ENCODE peak calls at places on chromosome 10, in eight cellular contexts. U is HCT116, S is neural progenitor cell, V is upper lobe of right lung, A is stomach, O is vagina, P is prostate gland, E is ovary. Z is an unnamed sample.

GRCh38 chr10:16756561-16757221 is 60.5 kb downstream of the RSU1 start:
- DNase-seq in V (no peak), E (no peak), P (no peak), S (no peak), U (no peak), A (no peak), O (no peak), Z (no peak)

GRCh38 chr10:129643266-129643665 is 176.2 kb downstream of the MGMT start:
- DNase-seq in S (no peak), E (no peak), P (no peak), A (no peak), V (no peak), U (no peak), O (no peak), Z (no peak)

GRCh38 chr10:73585223-73585784 is 5.8 kb downstream of the USP54 start:
- DNase-seq in E (no peak), V (no peak), O (no peak), U (no peak), A (no peak), P (no peak), S (no peak), Z (no peak)

GRCh38 chr10:133010095-133010837 is 67.9 kb upstream of the CFAP46 start:
- DNase-seq in O (no peak), A (no peak), V (no peak), U (no peak), E (no peak), S (no peak), P (no peak), Z (no peak)

GRCh38 chr10:27620425-27621397 is 116.6 kb downstream of the RAB18 start:
- DNase-seq in V (no peak), U (no peak), P (no peak), A (no peak), S (no peak), E (peak; percentile 44), O (peak; percentile 84), Z (no peak)

GRCh38 chr10:116787893-116788665 is 45.7 kb upstream of the HSPA12A start:
- DNase-seq in O (no peak), P (peak; percentile 53), S (peak; percentile 89), U (peak; percentile 58), V (peak; percentile 84), A (peak; percentile 74), E (peak; percentile 90), Z (peak; percentile 86)

GRCh38 chr10:129891806-129892205 is 72.3 kb downstream of the EBF3 start:
- DNase-seq in O (no peak), V (no peak), S (no peak), P (no peak), E (no peak), U (no peak), A (no peak), Z (peak; percentile 30)

GRCh38 chr10:18294633-18295032 is 154.4 kb downstream of the CACNB2 start:
- DNase-seq in E (no peak), O (no peak), S (no peak), A (no peak), V (no peak), U (no peak), P (no peak), Z (no peak)

GRCh38 chr10:48457949-48458661 is 146.8 kb downstream of the ARHGAP22 start:
- DNase-seq in O (peak; percentile 79), V (peak; percentile 48), P (no peak), S (no peak), A (peak; percentile 13), E (no peak), U (no peak), Z (no peak)

GRCh38 chr10:3676564-3676963 is 108.4 kb downstream of the KLF6 start:
- DNase-seq in P (no peak), O (no peak), U (no peak), S (no peak), E (no peak), A (no peak), V (no peak), Z (no peak)

GRCh38 chr10:52682766-52683165 is 89.8 kb downstream of the MBL2 start:
- DNase-seq in A (no peak), E (no peak), U (no peak), P (peak; percentile 14), S (no peak), O (no peak), V (no peak), Z (peak; percentile 20)

GRCh38 chr10:29646960-29647431 is 12.2 kb upstream of the SVIL start:
- DNase-seq in O (no peak), S (no peak), V (no peak), U (no peak), E (no peak), A (no peak), P (no peak), Z (no peak)

GRCh38 chr10:73889014-73889413 is 14.7 kb upstream of the CAMK2G start:
- DNase-seq in P (peak; percentile 90), A (peak; percentile 57), U (peak; percentile 63), V (peak; percentile 71), E (no peak), S (no peak), O (no peak), Z (peak; percentile 40)

GRCh38 chr10:22611425-22612111 is 102.8 kb downstream of the PIP4K2A start:
- DNase-seq in S (no peak), V (no peak), U (no peak), A (no peak), P (no peak), O (no peak), E (no peak), Z (no peak)

GRCh38 chr10:75788394-75789205 is 357.2 kb downstream of the LRMDA start:
- DNase-seq in V (no peak), O (no peak), E (no peak), U (no peak), S (no peak), P (peak; percentile 55), A (no peak), Z (no peak)

GRCh38 chr10:48444861-48445841 is 138.7 kb downstream of the MAPK8 start:
- DNase-seq in O (no peak), P (no peak), S (peak; percentile 55), E (no peak), A (peak; percentile 25), U (no peak), V (peak; percentile 58), Z (peak; percentile 35)

GRCh38 chr10:13528875-13529713 is at the start of gene BEND7:
- DNase-seq in A (peak; percentile 60), S (peak; percentile 73), P (no peak), V (peak; percentile 74), O (no peak), E (peak; percentile 45), U (no peak), Z (peak; percentile 79)

GRCh38 chr10:71940752-71941151 is 23.4 kb upstream of the CHST3 start:
- DNase-seq in E (no peak), V (no peak), U (no peak), O (no peak), P (no peak), S (no peak), A (no peak), Z (no peak)

GRCh38 chr10:121113906-121114305 is 262.7 kb downstream of the WDR11 start:
- DNase-seq in A (no peak), S (no peak), E (no peak), P (no peak), U (no peak), V (no peak), O (no peak), Z (no peak)

GRCh38 chr10:61325183-61325582 is 128.0 kb downstream of the TMEM26 start:
- DNase-seq in A (no peak), V (no peak), O (no peak), P (no peak), U (no peak), S (no peak), E (no peak), Z (peak; percentile 12)

GRCh38 chr10:17504547-17505245 is 50.3 kb upstream of the ST8SIA6 start:
- DNase-seq in S (no peak), E (no peak), A (no peak), U (no peak), V (no peak), O (no peak), P (no peak), Z (peak; percentile 55)

DNA sequence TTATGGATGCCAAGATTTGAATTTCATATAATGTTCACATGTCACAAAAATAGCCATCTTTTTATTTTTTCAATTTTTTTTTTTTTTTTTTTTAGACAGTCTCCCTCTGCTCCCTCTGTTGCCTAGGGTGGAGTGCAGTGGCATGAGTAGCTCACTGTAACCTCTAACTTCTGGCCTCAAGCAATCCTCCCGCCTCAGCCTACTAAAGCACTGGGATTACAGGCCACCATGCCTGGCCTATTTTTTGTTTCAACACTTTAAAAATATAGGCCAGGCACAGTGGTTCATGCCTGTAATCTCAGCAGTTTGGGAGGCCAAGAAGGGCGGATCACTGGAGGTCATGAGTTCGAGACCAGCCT is 246.3 kb downstream of the SKIDA1 start:
- DNase-seq in U (no peak), O (no peak), V (no peak), S (no peak), E (no peak), P (no peak), A (no peak), Z (no peak)
- H3K27ac ChIP-seq in U (no peak overlapping the region), O (no peak overlapping the region), V (no peak overlapping the region), S (no peak overlapping the region), E (no peak overlapping the region), P (no peak overlapping the region), A (no peak overlapping the region), Z (no peak overlapping the region)

DNA sequence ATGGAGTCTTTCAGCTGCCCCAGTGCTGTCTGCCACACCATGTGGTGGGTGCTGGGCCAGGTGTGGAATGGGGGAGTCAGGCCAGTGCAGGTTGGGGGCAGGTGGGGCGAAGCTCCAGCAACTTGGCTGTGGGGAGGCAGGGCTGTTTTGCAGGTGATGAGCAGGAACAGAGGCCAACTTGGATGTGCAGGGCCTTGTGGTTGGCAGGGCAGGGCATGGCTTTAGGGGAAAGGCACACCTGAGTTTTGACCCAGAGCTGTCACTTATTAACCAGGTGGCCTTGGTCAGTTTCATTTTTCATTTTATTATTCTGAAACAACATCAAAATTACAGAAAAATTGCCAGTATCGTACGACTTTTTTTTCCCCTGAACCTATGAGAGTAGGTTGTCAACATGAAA is 1.1 kb upstream of the SFTPA2 start:
- DNase-seq in S (no peak), O (no peak), P (no peak), U (no peak), V (no peak), E (no peak), A (no peak), Z (no peak)
- H3K4me1 ChIP-seq in S (no peaks in the 10 kb centered on the region), O (no peaks in the 10 kb centered on the region), P (peaks cover 2% of the 10 kb centered on the region), U (no peaks in the 10 kb centered on the region), V (peaks cover 5% of the 10 kb centered on the region), E (no peaks in the 10 kb centered on the region), A (peaks cover 8% of the 10 kb centered on the region), Z (no peaks in the 10 kb centered on the region)

GRCh38 chr10:26437637-26438461 is at the start of gene APBB1IP:
- DNase-seq in V (peak; percentile 94), U (no peak), S (peak; percentile 24), E (peak; percentile 17), A (peak; percentile 65), P (no peak), O (no peak), Z (peak; percentile 69)
- H3K27ac ChIP-seq in V (peak within 1 kb of the TSS; percentile 85), U (no peak within 1 kb of the TSS), S (no peak within 1 kb of the TSS), E (no peak within 1 kb of the TSS), A (peak within 1 kb of the TSS; percentile 77), P (no peak within 1 kb of the TSS), O (peak within 1 kb of the TSS; percentile 74), Z (no peak within 1 kb of the TSS)

DNA sequence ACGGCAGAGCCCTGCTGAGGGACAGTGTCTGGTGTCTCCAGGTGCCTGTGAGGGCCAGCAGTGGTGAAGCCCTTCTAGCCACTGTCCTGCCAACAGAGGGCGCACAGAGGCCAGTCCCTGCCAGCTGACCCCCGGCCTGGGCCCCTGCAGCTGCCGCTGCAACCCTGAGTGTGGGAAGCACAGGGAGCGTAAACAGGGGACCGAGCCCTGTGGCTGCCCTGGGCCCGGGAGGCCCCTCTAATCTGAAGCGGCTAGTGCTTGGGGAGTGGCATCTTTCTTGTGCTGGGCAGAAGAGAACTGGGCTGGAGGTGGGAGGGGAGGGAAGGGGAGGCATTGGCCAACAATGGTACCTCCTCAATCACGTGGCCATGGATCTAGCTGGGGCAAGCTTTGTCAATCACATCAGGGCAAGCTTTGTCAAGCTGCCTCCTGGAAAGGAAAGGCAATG is 34.6 kb downstream of the TRIM8 start:
- DNase-seq in O (no peak), P (peak; percentile 49), S (peak; percentile 92), U (no peak), V (peak; percentile 87), E (peak; percentile 70), A (peak; percentile 78), Z (peak; percentile 92)
- H3K4me1 ChIP-seq in O (peaks cover 55% of the 10 kb centered on the region), P (peaks cover 21% of the 10 kb centered on the region), S (peaks cover 57% of the 10 kb centered on the region), U (peaks cover 3% of the 10 kb centered on the region), V (peaks cover 53% of the 10 kb centered on the region), E (peaks cover 30% of the 10 kb centered on the region), A (peaks cover 56% of the 10 kb centered on the region), Z (peaks cover 57% of the 10 kb centered on the region)